ENCODE peak calls at places on chromosomes 12 and 14, in seven cellular contexts. Y is IMR-90, M is MM.1S, L is cardiac muscle cell, G is fibroblast of lung, P is HepG2, C is ovary. J is an unnamed sample.

GRCh38 chr12:48038085-48038484 is 33.8 kb upstream of the COL2A1 start:
- DNase-seq in Y (no peak), M (no peak), L (no peak), G (no peak), P (no peak), C (no peak), J (no peak)

GRCh38 chr12:76878045-76878898 is 547 bp downstream of the CSRP2 start:
- DNase-seq in Y (no peak), M (peak; percentile 17), L (peak; percentile 60), G (peak; percentile 8), P (peak; percentile 23), C (no peak), J (peak; percentile 8)

GRCh38 chr12:128682542-128683315 is 141.0 kb downstream of the SLC15A4 start:
- DNase-seq in Y (no peak), M (no peak), L (no peak), G (no peak), P (no peak), C (no peak), J (no peak)

GRCh38 chr12:73308747-73309146 is 1036.6 kb downstream of the TRHDE start:
- DNase-seq in Y (no peak), M (no peak), L (no peak), G (no peak), P (no peak), C (no peak), J (no peak)

GRCh38 chr12:116455540-116456306 is 103.5 kb upstream of the MAP1LC3B2 start:
- DNase-seq in Y (peak; percentile 96), M (no peak), L (no peak), G (peak; percentile 98), P (no peak), C (peak; percentile 86), J (no peak)

GRCh38 chr12:3527181-3527580 is 36.2 kb downstream of the PRMT8 start:
- DNase-seq in Y (peak; percentile 60), M (no peak), L (no peak), G (peak; percentile 64), P (no peak), C (no peak), J (no peak)

GRCh38 chr14:57390806-57391562 is 598 bp downstream of the NAA30 start:
- DNase-seq in Y (peak; percentile 14), M (peak; percentile 11), L (peak; percentile 58), G (peak; percentile 37), P (no peak), C (no peak), J (peak; percentile 74)

GRCh38 chr12:66188584-66189475 is at the start of gene IRAK3:
- DNase-seq in Y (peak; percentile 31), M (no peak), L (peak; percentile 56), G (peak; percentile 72), P (no peak), C (peak; percentile 79), J (peak; percentile 52)

GRCh38 chr12:11906284-11906935 is 164.3 kb upstream of the BCL2L14 start:
- DNase-seq in Y (peak; percentile 63), M (peak; percentile 23), L (no peak), G (no peak), P (no peak), C (no peak), J (no peak)

GRCh38 chr12:67515679-67516363 is 132.7 kb upstream of the DYRK2 start:
- DNase-seq in Y (no peak), M (peak; percentile 96), L (no peak), G (peak; percentile 9), P (no peak), C (no peak), J (peak; percentile 26)

GRCh38 chr12:49231881-49232650 is 32.8 kb upstream of the TUBA1C start:
- DNase-seq in Y (no peak), M (no peak), L (peak; percentile 37), G (no peak), P (no peak), C (no peak), J (no peak)

GRCh38 chr12:47085815-47086252 is 6.1 kb upstream of the AMIGO2 start:
- DNase-seq in Y (peak; percentile 77), M (peak; percentile 35), L (no peak), G (peak; percentile 39), P (peak; percentile 41), C (no peak), J (no peak)

GRCh38 chr12:95202691-95203476 is 14.4 kb downstream of the FGD6 start:
- DNase-seq in Y (no peak), M (peak; percentile 14), L (no peak), G (no peak), P (no peak), C (no peak), J (no peak)

GRCh38 chr14:68062651-68063050 is 243.1 kb downstream of the RAD51B start:
- DNase-seq in Y (no peak), M (no peak), L (no peak), G (no peak), P (no peak), C (no peak), J (no peak)

GRCh38 chr12:51383281-51383905 is 7.8 kb downstream of the GALNT6 start:
- DNase-seq in Y (no peak), M (peak; percentile 61), L (no peak), G (no peak), P (no peak), C (no peak), J (no peak)

GRCh38 chr14:90495357-90496276 is 98.8 kb downstream of the CALM1 start:
- DNase-seq in Y (peak; percentile 75), M (peak; percentile 45), L (peak; percentile 94), G (peak; percentile 75), P (peak; percentile 53), C (no peak), J (no peak)

GRCh38 chr12:11953523-11953922 is 117.2 kb upstream of the BCL2L14 start:
- DNase-seq in Y (no peak), M (no peak), L (peak; percentile 12), G (no peak), P (no peak), C (no peak), J (no peak)

GRCh38 chr14:70567791-70568190 is 32.7 kb downstream of the MED6 start:
- DNase-seq in Y (peak; percentile 39), M (peak; percentile 10), L (peak; percentile 36), G (peak; percentile 28), P (peak; percentile 64), C (no peak), J (peak; percentile 30)
- TF ChIP-seq CTCF in Y (peak; percentile 52), M (peak; percentile 43), L (peak; percentile 63), G (peak; percentile 61), P (peak; percentile 83), C (no peak), J (peak; percentile 72)

GRCh38 chr12:113991224-113992044 is 25.3 kb upstream of the RBM19 start:
- DNase-seq in Y (no peak), M (no peak), L (no peak), G (no peak), P (no peak), C (no peak), J (no peak)

GRCh38 chr12:114000861-114001260 is 34.7 kb upstream of the RBM19 start:
- DNase-seq in Y (no peak), M (no peak), L (no peak), G (no peak), P (no peak), C (no peak), J (no peak)

GRCh38 chr12:113994051-113994450 is 27.9 kb upstream of the RBM19 start:
- DNase-seq in Y (no peak), M (no peak), L (no peak), G (no peak), P (no peak), C (no peak), J (no peak)

GRCh38 chr12:113997365-113997764 is 31.2 kb upstream of the RBM19 start:
- DNase-seq in Y (no peak), M (no peak), L (no peak), G (no peak), P (no peak), C (no peak), J (peak; percentile 22)

DNA sequence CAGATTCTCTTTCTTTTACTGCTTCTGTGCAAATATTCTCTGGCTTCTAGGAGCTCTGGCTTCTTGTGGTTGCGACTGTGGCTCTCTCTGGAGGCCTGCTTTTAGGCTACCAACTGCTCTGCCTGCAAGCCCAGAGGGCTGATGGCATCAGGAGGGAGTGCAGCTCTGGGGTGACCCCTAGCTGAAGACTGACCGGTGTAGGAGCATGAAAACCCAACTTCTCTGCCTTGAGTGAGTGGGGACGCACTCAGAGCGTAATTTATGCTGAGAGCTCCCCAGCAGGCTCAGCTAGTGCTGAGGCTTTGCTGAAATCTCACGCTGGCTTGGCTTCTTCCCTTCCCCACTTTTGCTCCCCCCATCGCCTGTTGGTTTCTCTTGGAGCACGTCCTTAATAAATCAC is 29.9 kb upstream of the RBM19 start:
- DNase-seq in Y (no peak), M (no peak), L (no peak), G (no peak), P (peak; percentile 5), C (no peak), J (no peak)
- H3K27me3 ChIP-seq in Y (peaks cover 4% of the 10 kb centered on the region), M (no peaks in the 10 kb centered on the region), L (peaks cover 22% of the 10 kb centered on the region), G (peaks cover 4% of the 10 kb centered on the region), P (peaks cover 9% of the 10 kb centered on the region), C (no peaks in the 10 kb centered on the region), J (no peaks in the 10 kb centered on the region)

GRCh38 chr12:107317751-107318553 is 224.6 kb upstream of the CRY1 start:
- DNase-seq in Y (peak; percentile 88), M (peak; percentile 91), L (peak; percentile 96), G (peak; percentile 75), P (peak; percentile 82), C (no peak), J (peak; percentile 49)

GRCh38 chr12:107318804-107319535 is 225.6 kb upstream of the CRY1 start:
- DNase-seq in Y (peak; percentile 51), M (no peak), L (peak; percentile 64), G (peak; percentile 47), P (no peak), C (no peak), J (peak; percentile 18)

GRCh38 chr12:107319536-107320030 is 226.2 kb upstream of the CRY1 start:
- DNase-seq in Y (no peak), M (no peak), L (peak; percentile 31), G (no peak), P (no peak), C (no peak), J (no peak)

GRCh38 chr12:107320031-107320928 is 226.9 kb upstream of the CRY1 start:
- DNase-seq in Y (peak; percentile 61), M (peak; percentile 19), L (peak; percentile 61), G (no peak), P (peak; percentile 69), C (no peak), J (peak; percentile 25)

DNA sequence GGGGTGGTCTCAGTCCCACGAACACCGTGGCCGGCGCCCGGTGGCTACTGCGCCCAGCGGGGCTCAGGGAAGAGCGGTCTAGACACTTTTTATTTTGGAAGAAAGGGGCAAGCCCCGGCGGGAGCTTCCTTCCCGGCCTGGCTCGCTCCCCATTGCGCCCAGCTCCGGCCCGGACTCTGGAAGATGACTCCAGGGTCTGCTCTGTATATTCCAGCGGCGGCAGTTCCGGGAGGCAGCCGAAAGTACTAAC is 225.1 kb upstream of the CRY1 start:
- DNase-seq in Y (no peak), M (no peak), L (no peak), G (no peak), P (no peak), C (no peak), J (no peak)
- H3K4me3 ChIP-seq in Y (peak overlapping the region; percentile 48), M (peak overlapping the region; percentile 53), L (peak overlapping the region; percentile 48), G (peak overlapping the region; percentile 56), P (peak overlapping the region; percentile 89), C (no peak overlapping the region), J (no peak overlapping the region)

DNA sequence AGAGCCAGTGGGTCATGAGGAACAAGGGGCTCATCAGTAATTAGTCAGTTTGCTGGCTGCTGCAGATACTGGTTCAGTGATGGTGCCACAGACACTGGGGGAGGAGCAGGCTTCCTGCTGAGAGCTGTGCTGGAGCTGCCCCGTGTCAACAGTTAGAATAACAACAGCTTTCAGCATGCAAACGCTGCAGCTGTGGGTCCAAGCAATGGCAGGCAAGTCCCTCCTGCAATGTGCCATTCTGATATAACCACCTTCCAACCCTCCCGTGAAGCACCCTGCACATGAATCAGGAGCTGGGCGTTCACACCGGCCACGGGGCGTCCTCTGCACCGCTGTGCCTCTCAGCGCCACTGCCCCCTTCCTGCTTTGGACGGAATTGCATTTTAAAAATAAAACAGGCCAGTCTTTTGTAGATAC is 258.4 kb upstream of the SFSWAP start:
- DNase-seq in Y (no peak), M (no peak), L (peak; percentile 48), G (no peak), P (peak; percentile 15), C (no peak), J (peak; percentile 39)
- TF ChIP-seq CTCF in Y (no peak), M (peak; percentile 30), L (no peak), G (no peak), P (peak; percentile 75), C (no peak), J (peak; percentile 75)